ENCODE peak calls at places on chromosomes 6 and 20, in nine cellular contexts. One of them, this sample, is unnamed. For H3K36me3 and H3K27me3, the result is how much of the 10 kb centered on the place peaks cover.

GRCh38 chr6:7671581-7671980 is 54.3 kb upstream of the BMP6 start:
- DNase-seq in lung: no peak
- DNase-seq in brain microvascular endothelial cell: peak
- DNase-seq in CD8-positive, alpha-beta T cell: no peak
- DNase-seq in mesendoderm: no peak
- DNase-seq in lower lobe of right lung: no peak
- DNase-seq in uterus: no peak
- DNase-seq in heart right ventricle: no peak
- DNase-seq in PC-3: no peak
- DNase-seq in this sample: no peak

GRCh38 chr20:48295966-48296421 is 510.7 kb upstream of the SULF2 start:
- DNase-seq in lung: no peak
- DNase-seq in brain microvascular endothelial cell: peak
- DNase-seq in CD8-positive, alpha-beta T cell: no peak
- DNase-seq in mesendoderm: peak
- DNase-seq in lower lobe of right lung: no peak
- DNase-seq in uterus: no peak
- DNase-seq in heart right ventricle: no peak
- DNase-seq in PC-3: no peak
- DNase-seq in this sample: peak

GRCh38 chr6:72182337-72183246 is 296.2 kb downstream of the RIMS1 start:
- DNase-seq in lung: peak
- DNase-seq in brain microvascular endothelial cell: peak
- DNase-seq in CD8-positive, alpha-beta T cell: no peak
- DNase-seq in mesendoderm: peak
- DNase-seq in lower lobe of right lung: peak
- DNase-seq in uterus: no peak
- DNase-seq in heart right ventricle: peak
- DNase-seq in PC-3: peak
- DNase-seq in this sample: peak

GRCh38 chr20:34776177-34776576 is 49.3 kb downstream of the NCOA6 start:
- DNase-seq in lung: no peak
- DNase-seq in brain microvascular endothelial cell: no peak
- DNase-seq in CD8-positive, alpha-beta T cell: no peak
- DNase-seq in mesendoderm: no peak
- DNase-seq in lower lobe of right lung: no peak
- DNase-seq in uterus: no peak
- DNase-seq in heart right ventricle: no peak
- DNase-seq in PC-3: no peak
- DNase-seq in this sample: no peak

GRCh38 chr6:163324928-163325784 is 89.4 kb upstream of the QKI start:
- DNase-seq in lung: no peak
- DNase-seq in brain microvascular endothelial cell: peak
- DNase-seq in CD8-positive, alpha-beta T cell: no peak
- DNase-seq in mesendoderm: no peak
- DNase-seq in lower lobe of right lung: peak
- DNase-seq in uterus: no peak
- DNase-seq in heart right ventricle: peak
- DNase-seq in PC-3: peak
- DNase-seq in this sample: peak

GRCh38 chr6:32718879-32719278 is 22.3 kb upstream of the HLA-DQA2 start:
- DNase-seq in lung: no peak
- DNase-seq in brain microvascular endothelial cell: no peak
- DNase-seq in CD8-positive, alpha-beta T cell: no peak
- DNase-seq in mesendoderm: no peak
- DNase-seq in lower lobe of right lung: no peak
- DNase-seq in uterus: no peak
- DNase-seq in heart right ventricle: no peak
- DNase-seq in PC-3: no peak
- DNase-seq in this sample: no peak

GRCh38 chr6:137218473-137218916 is 690 bp downstream of the IFNGR1 start:
- DNase-seq in lung: no peak
- DNase-seq in brain microvascular endothelial cell: peak
- DNase-seq in CD8-positive, alpha-beta T cell: peak
- DNase-seq in mesendoderm: peak
- DNase-seq in lower lobe of right lung: no peak
- DNase-seq in uterus: peak
- DNase-seq in heart right ventricle: no peak
- DNase-seq in PC-3: peak
- DNase-seq in this sample: peak

GRCh38 chr6:16334671-16335070 is 96.3 kb downstream of the GMPR start:
- DNase-seq in lung: peak
- DNase-seq in brain microvascular endothelial cell: peak
- DNase-seq in CD8-positive, alpha-beta T cell: no peak
- DNase-seq in mesendoderm: peak
- DNase-seq in lower lobe of right lung: no peak
- DNase-seq in uterus: peak
- DNase-seq in heart right ventricle: no peak
- DNase-seq in PC-3: peak
- DNase-seq in this sample: peak

GRCh38 chr6:73521351-73522254 is 771 bp upstream of the EEF1A1 start:
- DNase-seq in lung: no peak
- DNase-seq in brain microvascular endothelial cell: peak
- DNase-seq in CD8-positive, alpha-beta T cell: no peak
- DNase-seq in mesendoderm: peak
- DNase-seq in lower lobe of right lung: peak
- DNase-seq in uterus: peak
- DNase-seq in heart right ventricle: peak
- DNase-seq in PC-3: peak
- DNase-seq in this sample: no peak

GRCh38 chr6:130677312-130677711 is 149.9 kb upstream of the SMLR1 start:
- DNase-seq in lung: no peak
- DNase-seq in brain microvascular endothelial cell: no peak
- DNase-seq in CD8-positive, alpha-beta T cell: no peak
- DNase-seq in mesendoderm: no peak
- DNase-seq in lower lobe of right lung: no peak
- DNase-seq in uterus: no peak
- DNase-seq in heart right ventricle: no peak
- DNase-seq in PC-3: no peak
- DNase-seq in this sample: no peak

DNA sequence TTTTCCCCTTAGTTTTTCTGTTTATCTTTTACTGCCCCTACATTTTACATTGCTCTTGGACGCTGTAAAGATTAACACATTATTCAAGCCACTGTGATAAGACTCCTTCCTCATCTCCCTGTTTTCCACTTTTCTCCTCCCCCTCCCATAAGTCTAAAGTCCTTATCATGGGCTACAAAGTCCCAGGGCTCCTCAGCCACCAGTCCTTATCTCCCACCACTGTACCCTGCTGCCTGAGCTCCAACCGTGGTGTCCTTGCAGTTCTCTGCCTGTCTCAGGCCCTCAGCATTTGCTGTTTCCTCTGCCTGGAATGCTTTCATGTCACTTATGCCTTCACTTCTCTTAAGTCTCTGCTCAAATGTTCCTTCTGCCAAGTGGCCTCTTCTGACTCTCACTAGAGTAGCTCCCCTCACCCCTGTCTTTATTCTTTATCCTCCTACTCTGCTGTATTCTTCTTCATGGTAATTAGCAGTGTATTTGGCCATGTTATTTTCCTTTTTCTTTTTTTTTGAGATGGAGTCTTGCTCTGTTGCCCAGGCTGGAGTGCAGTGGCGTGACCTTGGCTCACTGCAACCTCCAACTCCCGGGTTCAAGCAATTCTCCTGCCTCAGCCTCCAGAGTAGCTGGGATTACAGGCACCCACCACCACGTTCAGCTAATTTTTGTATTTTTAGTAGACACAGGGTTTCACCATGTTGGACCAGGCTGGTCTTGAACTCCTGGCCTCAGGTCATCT is 10.8 kb upstream of the LATS1 start:
- DNase-seq in lung: no peak
- DNase-seq in brain microvascular endothelial cell: no peak
- DNase-seq in CD8-positive, alpha-beta T cell: peak
- DNase-seq in mesendoderm: peak
- DNase-seq in lower lobe of right lung: no peak
- DNase-seq in uterus: no peak
- DNase-seq in heart right ventricle: no peak
- DNase-seq in PC-3: no peak
- DNase-seq in this sample: no peak
- H3K36me3 ChIP-seq in lung: under half
- H3K36me3 ChIP-seq in brain microvascular endothelial cell: under half
- H3K36me3 ChIP-seq in CD8-positive, alpha-beta T cell: under half
- H3K36me3 ChIP-seq in mesendoderm: under half
- H3K36me3 ChIP-seq in lower lobe of right lung: half or more
- H3K36me3 ChIP-seq in uterus: under half
- H3K36me3 ChIP-seq in heart right ventricle: under half
- H3K36me3 ChIP-seq in PC-3: under half
- H3K36me3 ChIP-seq in this sample: under half

GRCh38 chr20:50690562-50690978 is 772 bp downstream of the RIPOR3 start:
- DNase-seq in lung: no peak
- DNase-seq in brain microvascular endothelial cell: no peak
- DNase-seq in CD8-positive, alpha-beta T cell: no peak
- DNase-seq in mesendoderm: peak
- DNase-seq in lower lobe of right lung: no peak
- DNase-seq in uterus: no peak
- DNase-seq in heart right ventricle: no peak
- DNase-seq in PC-3: no peak
- DNase-seq in this sample: no peak
- H3K4me3 ChIP-seq in lung: peak
- H3K4me3 ChIP-seq in brain microvascular endothelial cell: no peak
- H3K4me3 ChIP-seq in CD8-positive, alpha-beta T cell: no peak
- H3K4me3 ChIP-seq in mesendoderm: no peak
- H3K4me3 ChIP-seq in lower lobe of right lung: peak
- H3K4me3 ChIP-seq in uterus: peak
- H3K4me3 ChIP-seq in heart right ventricle: peak
- H3K4me3 ChIP-seq in PC-3: no peak
- H3K4me3 ChIP-seq in this sample: no peak

DNA sequence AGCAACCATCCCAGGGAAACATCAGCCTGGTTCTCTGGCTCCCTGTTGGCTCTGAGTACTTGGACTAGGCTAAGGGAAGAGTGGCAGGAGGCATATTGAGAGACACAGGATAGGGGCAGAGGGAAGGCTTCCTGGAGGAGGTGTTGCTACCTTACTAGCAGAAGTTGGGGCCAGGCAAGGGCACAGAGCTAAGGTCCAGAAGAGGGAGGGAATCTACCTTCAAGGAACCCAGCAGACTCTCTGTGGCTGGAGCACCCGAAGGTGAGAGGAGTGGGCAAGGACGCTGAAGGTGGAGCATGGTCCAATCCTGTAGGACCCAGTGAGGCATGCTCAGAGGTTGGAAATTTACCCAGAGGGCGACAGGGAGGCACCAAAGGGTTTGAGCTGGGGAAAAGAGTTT is 191.9 kb downstream of the TFAP2C start:
- DNase-seq in lung: no peak
- DNase-seq in brain microvascular endothelial cell: no peak
- DNase-seq in CD8-positive, alpha-beta T cell: no peak
- DNase-seq in mesendoderm: peak
- DNase-seq in lower lobe of right lung: no peak
- DNase-seq in uterus: no peak
- DNase-seq in heart right ventricle: no peak
- DNase-seq in PC-3: no peak
- DNase-seq in this sample: no peak
- H3K27me3 ChIP-seq in lung: under half
- H3K27me3 ChIP-seq in brain microvascular endothelial cell: under half
- H3K27me3 ChIP-seq in CD8-positive, alpha-beta T cell: under half
- H3K27me3 ChIP-seq in mesendoderm: under half
- H3K27me3 ChIP-seq in lower lobe of right lung: under half
- H3K27me3 ChIP-seq in uterus: under half
- H3K27me3 ChIP-seq in heart right ventricle: under half
- H3K27me3 ChIP-seq in PC-3: under half
- H3K27me3 ChIP-seq in this sample: under half

DNA sequence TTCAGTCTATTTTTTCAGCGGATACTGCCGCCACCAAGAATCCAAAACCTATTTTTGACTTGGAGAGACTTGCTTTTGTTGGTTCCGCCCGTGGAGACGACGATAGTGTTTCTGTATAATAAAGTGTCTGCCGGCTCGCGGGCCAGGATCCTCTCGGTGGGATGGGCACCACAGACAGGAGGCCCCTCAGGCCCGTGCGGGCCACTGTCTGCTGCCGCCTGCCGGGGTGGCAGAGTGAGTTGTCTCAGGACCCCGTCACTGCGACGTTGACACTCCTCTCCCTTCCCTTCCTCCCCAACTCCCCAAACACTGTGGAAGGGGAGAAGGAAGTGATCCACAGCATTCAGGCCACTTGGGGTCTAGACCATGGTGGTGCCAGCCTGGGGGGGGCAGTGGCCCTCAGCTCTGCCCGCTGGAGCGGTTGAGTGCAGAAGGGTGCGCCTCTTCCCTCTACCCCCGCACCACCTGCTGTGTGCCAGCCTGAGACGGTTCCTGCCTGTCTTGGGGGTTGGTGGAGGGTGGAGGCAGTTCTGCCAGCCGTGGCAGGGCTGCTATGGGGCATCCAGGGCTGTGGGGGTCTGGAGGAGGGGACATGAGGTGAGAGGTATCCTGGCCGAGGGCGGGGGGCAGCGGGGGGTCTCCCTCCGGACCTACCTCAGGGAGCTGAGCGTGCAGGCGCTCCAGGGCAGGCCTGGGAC is 17.5 kb downstream of the RBM38 start:
- DNase-seq in lung: no peak
- DNase-seq in brain microvascular endothelial cell: no peak
- DNase-seq in CD8-positive, alpha-beta T cell: no peak
- DNase-seq in mesendoderm: no peak
- DNase-seq in lower lobe of right lung: no peak
- DNase-seq in uterus: no peak
- DNase-seq in heart right ventricle: no peak
- DNase-seq in PC-3: no peak
- DNase-seq in this sample: no peak
- H3K36me3 ChIP-seq in lung: under half
- H3K36me3 ChIP-seq in brain microvascular endothelial cell: under half
- H3K36me3 ChIP-seq in CD8-positive, alpha-beta T cell: half or more
- H3K36me3 ChIP-seq in mesendoderm: under half
- H3K36me3 ChIP-seq in lower lobe of right lung: half or more
- H3K36me3 ChIP-seq in uterus: under half
- H3K36me3 ChIP-seq in heart right ventricle: under half
- H3K36me3 ChIP-seq in PC-3: under half
- H3K36me3 ChIP-seq in this sample: under half

GRCh38 chr20:41142241-41142640 is 4.9 kb downstream of the PLCG1 start:
- DNase-seq in lung: no peak
- DNase-seq in brain microvascular endothelial cell: no peak
- DNase-seq in CD8-positive, alpha-beta T cell: no peak
- DNase-seq in mesendoderm: no peak
- DNase-seq in lower lobe of right lung: no peak
- DNase-seq in uterus: no peak
- DNase-seq in heart right ventricle: no peak
- DNase-seq in PC-3: no peak
- DNase-seq in this sample: no peak
- H3K4me3 ChIP-seq in lung: no peak
- H3K4me3 ChIP-seq in brain microvascular endothelial cell: no peak
- H3K4me3 ChIP-seq in CD8-positive, alpha-beta T cell: peak
- H3K4me3 ChIP-seq in mesendoderm: no peak
- H3K4me3 ChIP-seq in lower lobe of right lung: peak
- H3K4me3 ChIP-seq in uterus: no peak
- H3K4me3 ChIP-seq in heart right ventricle: no peak
- H3K4me3 ChIP-seq in PC-3: no peak
- H3K4me3 ChIP-seq in this sample: no peak

This sample was measured in MG63.